ENCODE peak calls at places on chromosomes 7 and 10, in nine cellular contexts. V, F, Q, X, U, H, L, O and G are unnamed samples.
A peak's percentile ranks its signal among the peaks of the same experiment; 100 is the strongest.

GRCh38 chr10:76329891-76330575 is 898.6 kb downstream of the LRMDA start:
- DNase-seq in V (no peak), F (peak; percentile 57), Q (no peak), X (peak; percentile 29), U (no peak), H (peak; percentile 47), L (no peak), O (no peak), G (no peak)

GRCh38 chr7:47474211-47474936 is 107.5 kb downstream of the TNS3 start:
- DNase-seq in V (no peak), F (no peak), Q (no peak), X (no peak), U (no peak), H (no peak), L (no peak), O (no peak), G (no peak)

GRCh38 chr7:28128608-28129007 is 52.0 kb downstream of the JAZF1 start:
- DNase-seq in V (no peak), F (peak; percentile 69), Q (no peak), X (peak; percentile 67), U (no peak), H (peak; percentile 70), L (no peak), O (no peak), G (no peak)

GRCh38 chr7:129127601-129128000 is 16.9 kb upstream of the TSPAN33 start:
- DNase-seq in V (no peak), F (no peak), Q (no peak), X (no peak), U (no peak), H (no peak), L (no peak), O (no peak), G (no peak)

GRCh38 chr7:117459735-117460134 is 20.1 kb upstream of the CFTR start:
- DNase-seq in V (no peak), F (no peak), Q (no peak), X (peak; percentile 3), U (no peak), H (no peak), L (no peak), O (no peak), G (no peak)

GRCh38 chr10:132604686-132605085 is 67.1 kb downstream of the INPP5A start:
- DNase-seq in V (no peak), F (no peak), Q (no peak), X (no peak), U (peak; percentile 53), H (no peak), L (no peak), O (no peak), G (no peak)

GRCh38 chr10:89092439-89092838 is 101.8 kb downstream of the FAS start:
- DNase-seq in V (no peak), F (no peak), Q (no peak), X (no peak), U (no peak), H (no peak), L (no peak), O (no peak), G (no peak)

GRCh38 chr10:6171891-6172354 is 30.8 kb upstream of the PFKFB3 start:
- DNase-seq in V (peak; percentile 41), F (peak; percentile 88), Q (peak; percentile 54), X (peak; percentile 90), U (peak; percentile 87), H (peak; percentile 91), L (peak; percentile 74), O (peak; percentile 59), G (no peak)

GRCh38 chr7:143487566-143487965 is 9.9 kb downstream of the TAS2R41 start:
- DNase-seq in V (peak; percentile 25), F (peak; percentile 33), Q (peak; percentile 24), X (peak; percentile 30), U (peak; percentile 68), H (peak; percentile 54), L (peak; percentile 80), O (no peak), G (no peak)

GRCh38 chr7:156096806-156097538 is 284.7 kb upstream of the SHH start:
- DNase-seq in V (no peak), F (peak; percentile 1), Q (no peak), X (no peak), U (no peak), H (no peak), L (no peak), O (no peak), G (no peak)

GRCh38 chr7:130733866-130734524 is at the start of gene KLF14:
- DNase-seq in V (peak; percentile 31), F (no peak), Q (peak; percentile 29), X (no peak), U (no peak), H (no peak), L (peak; percentile 48), O (no peak), G (peak; percentile 26)

GRCh38 chr7:101433688-101434087 is 71.0 kb downstream of the COL26A1 start:
- DNase-seq in V (no peak), F (no peak), Q (no peak), X (no peak), U (no peak), H (no peak), L (no peak), O (no peak), G (no peak)

GRCh38 chr7:70631732-70632131 is 500.2 kb upstream of the GALNT17 start:
- DNase-seq in V (no peak), F (no peak), Q (no peak), X (no peak), U (no peak), H (no peak), L (no peak), O (no peak), G (no peak)

GRCh38 chr7:152925412-152926147 is 166.0 kb downstream of the ACTR3B start:
- DNase-seq in V (peak; percentile 33), F (no peak), Q (no peak), X (no peak), U (no peak), H (no peak), L (no peak), O (no peak), G (peak; percentile 38)
- H3K4me3 ChIP-seq in V (no peak overlapping the region), F (no peak overlapping the region), Q (peak overlapping the region; percentile 20), X (no peak overlapping the region), U (no peak overlapping the region), H (no peak overlapping the region), L (no peak overlapping the region), O (no peak overlapping the region), G (peak overlapping the region; percentile 20)

GRCh38 chr7:44073664-44074348 is 8.4 kb upstream of the PGAM2 start:
- DNase-seq in V (peak; percentile 85), F (peak; percentile 65), Q (peak; percentile 63), X (no peak), U (peak; percentile 88), H (peak; percentile 41), L (peak; percentile 93), O (no peak), G (peak; percentile 82)
- H3K4me3 ChIP-seq in V (no peak overlapping the region), F (no peak overlapping the region), Q (no peak overlapping the region), X (no peak overlapping the region), U (no peak overlapping the region), H (no peak overlapping the region), L (no peak overlapping the region), O (no peak overlapping the region), G (no peak overlapping the region)

GRCh38 chr10:70582793-70583700 is 19.5 kb downstream of the PRF1 start:
- DNase-seq in V (no peak), F (no peak), Q (no peak), X (no peak), U (no peak), H (no peak), L (peak; percentile 19), O (no peak), G (no peak)
- H3K4me3 ChIP-seq in V (no peak overlapping the region), F (no peak overlapping the region), Q (no peak overlapping the region), X (no peak overlapping the region), U (no peak overlapping the region), H (no peak overlapping the region), L (no peak overlapping the region), O (no peak overlapping the region), G (no peak overlapping the region)

DNA sequence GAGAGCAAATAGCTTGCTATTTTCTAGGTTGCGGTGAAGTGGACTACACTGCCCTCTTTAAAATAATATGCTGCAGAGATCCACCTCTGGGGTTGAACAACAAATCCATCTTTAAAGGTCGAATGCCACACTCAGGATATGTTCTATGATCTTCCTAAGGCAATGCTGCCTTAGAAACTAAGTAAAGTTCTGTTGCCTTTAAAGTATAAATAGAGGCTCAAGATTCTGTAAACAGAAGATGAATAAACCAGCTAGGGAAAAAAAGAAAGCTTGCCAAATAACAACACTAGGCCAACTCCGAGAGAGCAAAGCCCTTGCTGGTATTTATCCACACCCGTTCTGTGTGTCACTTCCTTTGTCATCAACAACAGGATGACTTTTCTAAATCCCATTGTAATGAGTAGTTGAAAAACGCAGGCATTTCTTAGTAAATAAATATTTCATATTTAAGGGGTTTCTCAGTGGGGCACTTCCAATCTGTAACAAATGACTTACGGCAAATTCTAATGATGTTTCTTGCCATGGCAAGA is 330.0 kb upstream of the GLI3 start:
- DNase-seq in V (no peak), F (no peak), Q (no peak), X (no peak), U (no peak), H (peak; percentile 53), L (no peak), O (no peak), G (no peak)
- H3K4me3 ChIP-seq in V (no peak overlapping the region), F (no peak overlapping the region), Q (no peak overlapping the region), X (no peak overlapping the region), U (no peak overlapping the region), H (no peak overlapping the region), L (no peak overlapping the region), O (no peak overlapping the region), G (no peak overlapping the region)

GRCh38 chr10:104589871-104590270 is 51.2 kb upstream of the SORCS3 start:
- DNase-seq in V (no peak), F (no peak), Q (no peak), X (no peak), U (no peak), H (peak; percentile 69), L (no peak), O (no peak), G (no peak)

GRCh38 chr10:104589431-104589830 is 51.7 kb upstream of the SORCS3 start:
- DNase-seq in V (no peak), F (no peak), Q (no peak), X (no peak), U (no peak), H (peak; percentile 38), L (no peak), O (no peak), G (no peak)

DNA sequence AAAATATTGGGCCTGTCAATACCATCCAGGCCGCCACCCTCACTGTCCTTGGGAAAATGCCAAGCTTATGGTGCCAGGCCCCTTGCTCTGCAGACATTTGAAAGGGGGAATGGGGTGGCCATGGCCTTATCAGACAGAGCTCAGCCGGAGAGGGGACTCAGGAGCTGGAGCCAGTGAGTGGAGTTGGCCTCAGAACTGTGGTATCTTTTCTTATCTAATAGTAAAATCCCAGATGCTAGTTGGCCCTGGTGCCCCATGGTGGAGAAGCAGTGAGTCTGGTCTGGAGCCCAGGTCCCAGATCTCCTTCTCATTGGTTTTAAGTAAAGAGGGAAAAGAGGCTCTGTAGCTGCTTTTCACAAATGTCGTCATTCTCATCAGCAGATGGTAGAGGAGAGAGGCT is 49.6 kb upstream of the SORCS3 start:
- DNase-seq in V (no peak), F (no peak), Q (no peak), X (no peak), U (no peak), H (no peak), L (no peak), O (no peak), G (no peak)
- H3K4me3 ChIP-seq in V (no peak overlapping the region), F (no peak overlapping the region), Q (no peak overlapping the region), X (no peak overlapping the region), U (no peak overlapping the region), H (no peak overlapping the region), L (no peak overlapping the region), O (no peak overlapping the region), G (no peak overlapping the region)